ENCODE peak calls at places on chromosome 21, in six cellular contexts. One of them, this sample, is unnamed.

GRCh38 chr21:34345091-34345871 is 18.5 kb upstream of the KCNE2 start:
- DNase-seq in CD8-positive, alpha-beta T cell: no peak
- DNase-seq in gastrocnemius medialis: no peak
- DNase-seq in heart left ventricle: peak
- DNase-seq in mesothelial cell of epicardium: no peak
- DNase-seq in left ventricle myocardium inferior: peak
- DNase-seq in this sample: peak

GRCh38 chr21:37563641-37564340 is 197.2 kb downstream of the DYRK1A start:
- DNase-seq in CD8-positive, alpha-beta T cell: peak
- DNase-seq in gastrocnemius medialis: peak
- DNase-seq in heart left ventricle: peak
- DNase-seq in mesothelial cell of epicardium: no peak
- DNase-seq in left ventricle myocardium inferior: peak
- DNase-seq in this sample: peak

GRCh38 chr21:17427157-17427556 is 85.7 kb upstream of the CXADR start:
- DNase-seq in CD8-positive, alpha-beta T cell: no peak
- DNase-seq in gastrocnemius medialis: no peak
- DNase-seq in heart left ventricle: no peak
- DNase-seq in mesothelial cell of epicardium: no peak
- DNase-seq in left ventricle myocardium inferior: no peak
- DNase-seq in this sample: no peak

GRCh38 chr21:36776981-36777617 is 78.2 kb downstream of the SIM2 start:
- DNase-seq in CD8-positive, alpha-beta T cell: no peak
- DNase-seq in gastrocnemius medialis: no peak
- DNase-seq in heart left ventricle: no peak
- DNase-seq in mesothelial cell of epicardium: no peak
- DNase-seq in left ventricle myocardium inferior: no peak
- DNase-seq in this sample: no peak

GRCh38 chr21:28971171-28971570 is 21.5 kb downstream of the LTN1 start:
- DNase-seq in CD8-positive, alpha-beta T cell: no peak
- DNase-seq in gastrocnemius medialis: no peak
- DNase-seq in heart left ventricle: no peak
- DNase-seq in mesothelial cell of epicardium: no peak
- DNase-seq in left ventricle myocardium inferior: no peak
- DNase-seq in this sample: peak

GRCh38 chr21:19781881-19782652 is 1216.1 kb upstream of the NCAM2 start:
- DNase-seq in CD8-positive, alpha-beta T cell: no peak
- DNase-seq in gastrocnemius medialis: no peak
- DNase-seq in heart left ventricle: no peak
- DNase-seq in mesothelial cell of epicardium: no peak
- DNase-seq in left ventricle myocardium inferior: no peak
- DNase-seq in this sample: peak

GRCh38 chr21:14267071-14267470 is 51.1 kb downstream of the RBM11 start:
- DNase-seq in CD8-positive, alpha-beta T cell: no peak
- DNase-seq in gastrocnemius medialis: no peak
- DNase-seq in heart left ventricle: no peak
- DNase-seq in mesothelial cell of epicardium: no peak
- DNase-seq in left ventricle myocardium inferior: no peak
- DNase-seq in this sample: no peak

GRCh38 chr21:35697321-35697808 is 363.0 kb downstream of the SETD4 start:
- DNase-seq in CD8-positive, alpha-beta T cell: no peak
- DNase-seq in gastrocnemius medialis: peak
- DNase-seq in heart left ventricle: peak
- DNase-seq in mesothelial cell of epicardium: peak
- DNase-seq in left ventricle myocardium inferior: peak
- DNase-seq in this sample: peak

GRCh38 chr21:26795866-26796329 is 49.3 kb downstream of the ADAMTS1 start:
- DNase-seq in CD8-positive, alpha-beta T cell: no peak
- DNase-seq in gastrocnemius medialis: peak
- DNase-seq in heart left ventricle: peak
- DNase-seq in mesothelial cell of epicardium: peak
- DNase-seq in left ventricle myocardium inferior: peak
- DNase-seq in this sample: peak

GRCh38 chr21:41861987-41862386 is 17.2 kb downstream of the PRDM15 start:
- DNase-seq in CD8-positive, alpha-beta T cell: no peak
- DNase-seq in gastrocnemius medialis: no peak
- DNase-seq in heart left ventricle: no peak
- DNase-seq in mesothelial cell of epicardium: no peak
- DNase-seq in left ventricle myocardium inferior: no peak
- DNase-seq in this sample: no peak

GRCh38 chr21:39923441-39923840 is 56.2 kb downstream of the PCP4 start:
- DNase-seq in CD8-positive, alpha-beta T cell: no peak
- DNase-seq in gastrocnemius medialis: no peak
- DNase-seq in heart left ventricle: no peak
- DNase-seq in mesothelial cell of epicardium: no peak
- DNase-seq in left ventricle myocardium inferior: no peak
- DNase-seq in this sample: no peak

GRCh38 chr21:32073593-32073992 is 200.8 kb downstream of the HUNK start:
- DNase-seq in CD8-positive, alpha-beta T cell: no peak
- DNase-seq in gastrocnemius medialis: no peak
- DNase-seq in heart left ventricle: no peak
- DNase-seq in mesothelial cell of epicardium: peak
- DNase-seq in left ventricle myocardium inferior: no peak
- DNase-seq in this sample: no peak

GRCh38 chr21:27569091-27569490 is 602.2 kb upstream of the ADAMTS5 start:
- DNase-seq in CD8-positive, alpha-beta T cell: no peak
- DNase-seq in gastrocnemius medialis: no peak
- DNase-seq in heart left ventricle: no peak
- DNase-seq in mesothelial cell of epicardium: no peak
- DNase-seq in left ventricle myocardium inferior: no peak
- DNase-seq in this sample: peak

GRCh38 chr21:42847051-42847707 is 32.2 kb downstream of the WDR4 start:
- DNase-seq in CD8-positive, alpha-beta T cell: no peak
- DNase-seq in gastrocnemius medialis: no peak
- DNase-seq in heart left ventricle: no peak
- DNase-seq in mesothelial cell of epicardium: no peak
- DNase-seq in left ventricle myocardium inferior: peak
- DNase-seq in this sample: no peak

GRCh38 chr21:25640671-25641292 is 1.7 kb downstream of the JAM2 start:
- DNase-seq in CD8-positive, alpha-beta T cell: no peak
- DNase-seq in gastrocnemius medialis: no peak
- DNase-seq in heart left ventricle: no peak
- DNase-seq in mesothelial cell of epicardium: no peak
- DNase-seq in left ventricle myocardium inferior: no peak
- DNase-seq in this sample: no peak
- TF ChIP-seq CTCF in CD8-positive, alpha-beta T cell: no peak
- TF ChIP-seq CTCF in gastrocnemius medialis: no peak
- TF ChIP-seq CTCF in heart left ventricle: no peak
- TF ChIP-seq CTCF in mesothelial cell of epicardium: no peak
- TF ChIP-seq CTCF in left ventricle myocardium inferior: no peak
- TF ChIP-seq CTCF in this sample: no peak

GRCh38 chr21:45895778-45896370 is 85.7 kb upstream of the COL6A1 start:
- DNase-seq in CD8-positive, alpha-beta T cell: no peak
- DNase-seq in gastrocnemius medialis: no peak
- DNase-seq in heart left ventricle: no peak
- DNase-seq in mesothelial cell of epicardium: no peak
- DNase-seq in left ventricle myocardium inferior: no peak
- DNase-seq in this sample: no peak

GRCh38 chr21:45892156-45892919 is 89.2 kb upstream of the COL6A1 start:
- DNase-seq in CD8-positive, alpha-beta T cell: no peak
- DNase-seq in gastrocnemius medialis: no peak
- DNase-seq in heart left ventricle: no peak
- DNase-seq in mesothelial cell of epicardium: no peak
- DNase-seq in left ventricle myocardium inferior: peak
- DNase-seq in this sample: no peak

GRCh38 chr21:45894891-45895777 is 86.4 kb upstream of the COL6A1 start:
- DNase-seq in CD8-positive, alpha-beta T cell: no peak
- DNase-seq in gastrocnemius medialis: no peak
- DNase-seq in heart left ventricle: no peak
- DNase-seq in mesothelial cell of epicardium: no peak
- DNase-seq in left ventricle myocardium inferior: no peak
- DNase-seq in this sample: no peak

GRCh38 chr21:45893166-45894106 is 88.1 kb upstream of the COL6A1 start:
- DNase-seq in CD8-positive, alpha-beta T cell: no peak
- DNase-seq in gastrocnemius medialis: no peak
- DNase-seq in heart left ventricle: no peak
- DNase-seq in mesothelial cell of epicardium: no peak
- DNase-seq in left ventricle myocardium inferior: no peak
- DNase-seq in this sample: no peak

GRCh38 chr21:45894107-45894810 is 87.3 kb upstream of the COL6A1 start:
- DNase-seq in CD8-positive, alpha-beta T cell: no peak
- DNase-seq in gastrocnemius medialis: no peak
- DNase-seq in heart left ventricle: peak
- DNase-seq in mesothelial cell of epicardium: no peak
- DNase-seq in left ventricle myocardium inferior: peak
- DNase-seq in this sample: peak
- TF ChIP-seq CTCF in CD8-positive, alpha-beta T cell: no peak
- TF ChIP-seq CTCF in gastrocnemius medialis: no peak
- TF ChIP-seq CTCF in heart left ventricle: no peak
- TF ChIP-seq CTCF in mesothelial cell of epicardium: no peak
- TF ChIP-seq CTCF in left ventricle myocardium inferior: no peak
- TF ChIP-seq CTCF in this sample: no peak

GRCh38 chr21:45858180-45858579 is 123.4 kb upstream of the COL6A1 start:
- DNase-seq in CD8-positive, alpha-beta T cell: no peak
- DNase-seq in gastrocnemius medialis: no peak
- DNase-seq in heart left ventricle: no peak
- DNase-seq in mesothelial cell of epicardium: peak
- DNase-seq in left ventricle myocardium inferior: no peak
- DNase-seq in this sample: no peak

GRCh38 chr21:45861156-45861870 is 120.3 kb upstream of the COL6A1 start:
- DNase-seq in CD8-positive, alpha-beta T cell: no peak
- DNase-seq in gastrocnemius medialis: no peak
- DNase-seq in heart left ventricle: no peak
- DNase-seq in mesothelial cell of epicardium: no peak
- DNase-seq in left ventricle myocardium inferior: no peak
- DNase-seq in this sample: no peak

GRCh38 chr21:45860493-45861155 is 120.9 kb upstream of the COL6A1 start:
- DNase-seq in CD8-positive, alpha-beta T cell: no peak
- DNase-seq in gastrocnemius medialis: no peak
- DNase-seq in heart left ventricle: no peak
- DNase-seq in mesothelial cell of epicardium: no peak
- DNase-seq in left ventricle myocardium inferior: no peak
- DNase-seq in this sample: no peak

GRCh38 chr21:45859041-45859761 is 122.4 kb upstream of the COL6A1 start:
- DNase-seq in CD8-positive, alpha-beta T cell: no peak
- DNase-seq in gastrocnemius medialis: no peak
- DNase-seq in heart left ventricle: no peak
- DNase-seq in mesothelial cell of epicardium: no peak
- DNase-seq in left ventricle myocardium inferior: no peak
- DNase-seq in this sample: no peak

GRCh38 chr21:45859762-45860357 is 121.7 kb upstream of the COL6A1 start:
- DNase-seq in CD8-positive, alpha-beta T cell: no peak
- DNase-seq in gastrocnemius medialis: no peak
- DNase-seq in heart left ventricle: no peak
- DNase-seq in mesothelial cell of epicardium: no peak
- DNase-seq in left ventricle myocardium inferior: no peak
- DNase-seq in this sample: no peak
- TF ChIP-seq CTCF in CD8-positive, alpha-beta T cell: no peak
- TF ChIP-seq CTCF in gastrocnemius medialis: no peak
- TF ChIP-seq CTCF in heart left ventricle: no peak
- TF ChIP-seq CTCF in mesothelial cell of epicardium: no peak
- TF ChIP-seq CTCF in left ventricle myocardium inferior: no peak
- TF ChIP-seq CTCF in this sample: no peak

GRCh38 chr21:46285761-46286667 is at the start of gene YBEY:
- DNase-seq in CD8-positive, alpha-beta T cell: peak
- DNase-seq in gastrocnemius medialis: peak
- DNase-seq in heart left ventricle: peak
- DNase-seq in mesothelial cell of epicardium: peak
- DNase-seq in left ventricle myocardium inferior: peak
- DNase-seq in this sample: peak
- TF ChIP-seq CTCF in CD8-positive, alpha-beta T cell: peak
- TF ChIP-seq CTCF in gastrocnemius medialis: peak
- TF ChIP-seq CTCF in heart left ventricle: peak
- TF ChIP-seq CTCF in mesothelial cell of epicardium: peak
- TF ChIP-seq CTCF in left ventricle myocardium inferior: peak
- TF ChIP-seq CTCF in this sample: peak

GRCh38 chr21:45290948-45291612 is 3.4 kb upstream of the POFUT2 start:
- DNase-seq in CD8-positive, alpha-beta T cell: no peak
- DNase-seq in gastrocnemius medialis: no peak
- DNase-seq in heart left ventricle: peak
- DNase-seq in mesothelial cell of epicardium: peak
- DNase-seq in left ventricle myocardium inferior: no peak
- DNase-seq in this sample: peak

GRCh38 chr21:45288441-45288841 is 746 bp upstream of the POFUT2 start:
- DNase-seq in CD8-positive, alpha-beta T cell: no peak
- DNase-seq in gastrocnemius medialis: no peak
- DNase-seq in heart left ventricle: no peak
- DNase-seq in mesothelial cell of epicardium: peak
- DNase-seq in left ventricle myocardium inferior: no peak
- DNase-seq in this sample: no peak

GRCh38 chr21:45291613-45292398 is 4.1 kb upstream of the POFUT2 start:
- DNase-seq in CD8-positive, alpha-beta T cell: no peak
- DNase-seq in gastrocnemius medialis: no peak
- DNase-seq in heart left ventricle: peak
- DNase-seq in mesothelial cell of epicardium: peak
- DNase-seq in left ventricle myocardium inferior: no peak
- DNase-seq in this sample: no peak

GRCh38 chr21:45289134-45289533 is 1.4 kb upstream of the POFUT2 start:
- DNase-seq in CD8-positive, alpha-beta T cell: no peak
- DNase-seq in gastrocnemius medialis: no peak
- DNase-seq in heart left ventricle: no peak
- DNase-seq in mesothelial cell of epicardium: peak
- DNase-seq in left ventricle myocardium inferior: no peak
- DNase-seq in this sample: no peak

GRCh38 chr21:45289655-45290515 is 2.2 kb upstream of the POFUT2 start:
- DNase-seq in CD8-positive, alpha-beta T cell: no peak
- DNase-seq in gastrocnemius medialis: no peak
- DNase-seq in heart left ventricle: no peak
- DNase-seq in mesothelial cell of epicardium: peak
- DNase-seq in left ventricle myocardium inferior: no peak
- DNase-seq in this sample: peak
- TF ChIP-seq CTCF in CD8-positive, alpha-beta T cell: no peak
- TF ChIP-seq CTCF in gastrocnemius medialis: no peak
- TF ChIP-seq CTCF in heart left ventricle: no peak
- TF ChIP-seq CTCF in mesothelial cell of epicardium: no peak
- TF ChIP-seq CTCF in left ventricle myocardium inferior: no peak
- TF ChIP-seq CTCF in this sample: peak

GRCh38 chr21:30207252-30207579 is 8.7 kb downstream of the CLDN8 start:
- DNase-seq in CD8-positive, alpha-beta T cell: no peak
- DNase-seq in gastrocnemius medialis: no peak
- DNase-seq in heart left ventricle: no peak
- DNase-seq in mesothelial cell of epicardium: no peak
- DNase-seq in left ventricle myocardium inferior: no peak
- DNase-seq in this sample: no peak

GRCh38 chr21:30206551-30207251 is 9.2 kb downstream of the CLDN8 start:
- DNase-seq in CD8-positive, alpha-beta T cell: no peak
- DNase-seq in gastrocnemius medialis: no peak
- DNase-seq in heart left ventricle: no peak
- DNase-seq in mesothelial cell of epicardium: no peak
- DNase-seq in left ventricle myocardium inferior: no peak
- DNase-seq in this sample: peak

DNA sequence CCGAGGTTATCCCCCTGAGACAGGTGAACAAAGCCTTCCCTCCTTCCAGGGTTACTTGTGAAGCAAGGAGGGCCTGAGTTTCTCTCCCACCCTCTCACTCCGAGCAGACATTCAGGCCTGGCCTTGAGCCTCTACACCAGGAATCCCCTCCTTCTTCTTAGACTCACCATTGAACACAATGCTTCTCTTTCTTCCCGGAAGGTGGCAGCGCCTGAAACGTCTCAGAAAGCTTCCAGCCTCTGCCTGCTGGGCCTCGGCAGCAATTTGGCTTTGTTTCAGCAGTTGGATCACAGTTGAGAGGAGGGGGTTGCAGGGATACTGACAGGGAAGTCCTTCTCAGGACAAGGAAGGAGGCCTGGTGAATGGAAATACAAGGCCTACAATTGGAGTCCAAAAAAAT is 6.3 kb downstream of the CLDN8 start:
- DNase-seq in CD8-positive, alpha-beta T cell: no peak
- DNase-seq in gastrocnemius medialis: no peak
- DNase-seq in heart left ventricle: no peak
- DNase-seq in mesothelial cell of epicardium: no peak
- DNase-seq in left ventricle myocardium inferior: no peak
- DNase-seq in this sample: peak
- TF ChIP-seq CTCF in CD8-positive, alpha-beta T cell: no peak
- TF ChIP-seq CTCF in gastrocnemius medialis: no peak
- TF ChIP-seq CTCF in heart left ventricle: no peak
- TF ChIP-seq CTCF in mesothelial cell of epicardium: no peak
- TF ChIP-seq CTCF in left ventricle myocardium inferior: no peak
- TF ChIP-seq CTCF in this sample: peak

This sample was measured in choroid plexus epithelial cell.